ENCODE peak calls at places on chromosome 14, in five cellular contexts. One of them, this sample, is unnamed.

GRCh38 chr14:74620497-74620921 is 8.5 kb upstream of the LTBP2 start:
- DNase-seq in mesendoderm: peak
- DNase-seq in H9: no peak
- DNase-seq in H1: no peak
- DNase-seq in IMR-90: peak
- DNase-seq in this sample: peak

GRCh38 chr14:71610797-71611196 is 321.4 kb upstream of the RGS6 start:
- DNase-seq in H1: no peak
- DNase-seq in H9: no peak
- DNase-seq in mesendoderm: no peak
- DNase-seq in IMR-90: no peak
- DNase-seq in this sample: no peak

GRCh38 chr14:74988131-74988530 is 14.6 kb upstream of the EIF2B2 start:
- DNase-seq in H9: no peak
- DNase-seq in IMR-90: peak
- DNase-seq in H1: no peak
- DNase-seq in mesendoderm: peak
- DNase-seq in this sample: peak

GRCh38 chr14:25396128-25396527 is 346.2 kb upstream of the STXBP6 start:
- DNase-seq in H9: no peak
- DNase-seq in H1: no peak
- DNase-seq in IMR-90: no peak
- DNase-seq in mesendoderm: no peak
- DNase-seq in this sample: no peak

GRCh38 chr14:95531473-95531872 is 3.4 kb upstream of the GLRX5 start:
- DNase-seq in H9: no peak
- DNase-seq in IMR-90: peak
- DNase-seq in H1: no peak
- DNase-seq in mesendoderm: no peak
- DNase-seq in this sample: peak

GRCh38 chr14:59464651-59465569 is at the start of gene GPR135:
- DNase-seq in IMR-90: peak
- DNase-seq in H9: peak
- DNase-seq in mesendoderm: peak
- DNase-seq in H1: peak
- DNase-seq in this sample: peak

GRCh38 chr14:35632276-35633071 is 98.5 kb downstream of the INSM2 start:
- DNase-seq in mesendoderm: no peak
- DNase-seq in H9: no peak
- DNase-seq in IMR-90: peak
- DNase-seq in H1: no peak
- DNase-seq in this sample: peak

GRCh38 chr14:78997811-78998210 is 827.6 kb downstream of the NRXN3 start:
- DNase-seq in H1: no peak
- DNase-seq in H9: no peak
- DNase-seq in mesendoderm: no peak
- DNase-seq in IMR-90: peak
- DNase-seq in this sample: peak

GRCh38 chr14:25034803-25035681 is 14.9 kb downstream of the STXBP6 start:
- DNase-seq in mesendoderm: no peak
- DNase-seq in H9: no peak
- DNase-seq in IMR-90: no peak
- DNase-seq in H1: no peak
- DNase-seq in this sample: no peak

GRCh38 chr14:76687611-76688372 is 73.5 kb upstream of the VASH1 start:
- DNase-seq in H9: no peak
- DNase-seq in mesendoderm: no peak
- DNase-seq in H1: peak
- DNase-seq in IMR-90: no peak
- DNase-seq in this sample: no peak

GRCh38 chr14:96858643-96859042 is 61.5 kb downstream of the VRK1 start:
- DNase-seq in mesendoderm: no peak
- DNase-seq in H9: no peak
- DNase-seq in H1: no peak
- DNase-seq in IMR-90: no peak
- DNase-seq in this sample: no peak

GRCh38 chr14:65847065-65847847 is 434.7 kb downstream of the FUT8 start:
- DNase-seq in IMR-90: no peak
- DNase-seq in H1: no peak
- DNase-seq in H9: no peak
- DNase-seq in mesendoderm: no peak
- DNase-seq in this sample: no peak

GRCh38 chr14:69154779-69155178 is 1.9 kb upstream of the DCAF5 start:
- DNase-seq in H1: no peak
- DNase-seq in mesendoderm: peak
- DNase-seq in IMR-90: no peak
- DNase-seq in H9: no peak
- DNase-seq in this sample: peak

GRCh38 chr14:69138189-69138535 is 14.8 kb downstream of the DCAF5 start:
- DNase-seq in H1: no peak
- DNase-seq in IMR-90: peak
- DNase-seq in H9: no peak
- DNase-seq in mesendoderm: peak
- DNase-seq in this sample: peak

GRCh38 chr14:75711796-75712211 is 50.8 kb downstream of the TTLL5 start:
- DNase-seq in IMR-90: peak
- DNase-seq in mesendoderm: peak
- DNase-seq in H9: peak
- DNase-seq in H1: peak
- DNase-seq in this sample: peak

GRCh38 chr14:56760164-56760914 is 49.9 kb downstream of the OTX2 start:
- DNase-seq in H1: no peak
- DNase-seq in H9: no peak
- DNase-seq in mesendoderm: no peak
- DNase-seq in IMR-90: no peak
- DNase-seq in this sample: no peak

GRCh38 chr14:21428930-21429329 is 27.0 kb downstream of the CHD8 start:
- DNase-seq in IMR-90: no peak
- DNase-seq in H9: no peak
- DNase-seq in H1: no peak
- DNase-seq in mesendoderm: no peak
- DNase-seq in this sample: no peak

GRCh38 chr14:32217301-32217700 is 14.2 kb upstream of the RNU6-8 start:
- DNase-seq in mesendoderm: no peak
- DNase-seq in H9: no peak
- DNase-seq in H1: no peak
- DNase-seq in IMR-90: no peak
- DNase-seq in this sample: no peak

GRCh38 chr14:77053046-77053841 is 24.7 kb upstream of the IRF2BPL start:
- DNase-seq in H9: peak
- DNase-seq in mesendoderm: peak
- DNase-seq in IMR-90: peak
- DNase-seq in H1: peak
- DNase-seq in this sample: peak

GRCh38 chr14:39268393-39268792 is 34.7 kb downstream of the MIA2 start:
- DNase-seq in H1: no peak
- DNase-seq in mesendoderm: peak
- DNase-seq in H9: no peak
- DNase-seq in IMR-90: peak
- DNase-seq in this sample: peak

GRCh38 chr14:84482256-84483071 is 1047.5 kb upstream of the FLRT2 start:
- DNase-seq in mesendoderm: no peak
- DNase-seq in IMR-90: peak
- DNase-seq in H9: no peak
- DNase-seq in H1: no peak
- DNase-seq in this sample: peak

GRCh38 chr14:55314449-55314848 is 43.2 kb downstream of the FBXO34 start:
- DNase-seq in mesendoderm: no peak
- DNase-seq in IMR-90: no peak
- DNase-seq in H9: no peak
- DNase-seq in H1: no peak
- DNase-seq in this sample: no peak

GRCh38 chr14:102528441-102529170 is 19.0 kb upstream of the ANKRD9 start:
- DNase-seq in IMR-90: no peak
- DNase-seq in mesendoderm: no peak
- DNase-seq in H9: no peak
- DNase-seq in H1: no peak
- DNase-seq in this sample: no peak

GRCh38 chr14:102524451-102525212 is 15.1 kb upstream of the ANKRD9 start:
- DNase-seq in IMR-90: peak
- DNase-seq in H9: peak
- DNase-seq in H1: peak
- DNase-seq in mesendoderm: peak
- DNase-seq in this sample: peak

GRCh38 chr14:102525213-102526143 is 15.9 kb upstream of the ANKRD9 start:
- DNase-seq in H9: no peak
- DNase-seq in IMR-90: peak
- DNase-seq in mesendoderm: no peak
- DNase-seq in H1: no peak
- DNase-seq in this sample: peak

GRCh38 chr14:102530828-102531478 is 21.4 kb upstream of the ANKRD9 start:
- DNase-seq in IMR-90: no peak
- DNase-seq in H9: no peak
- DNase-seq in H1: no peak
- DNase-seq in mesendoderm: no peak
- DNase-seq in this sample: no peak

GRCh38 chr14:102527255-102528232 is 18.0 kb upstream of the ANKRD9 start:
- DNase-seq in H9: no peak
- DNase-seq in mesendoderm: no peak
- DNase-seq in IMR-90: no peak
- DNase-seq in H1: no peak
- DNase-seq in this sample: no peak
- H4K8ac ChIP-seq in H9: no peak
- H4K8ac ChIP-seq in mesendoderm: no peak
- H4K8ac ChIP-seq in IMR-90: no peak
- H4K8ac ChIP-seq in H1: no peak
- H4K8ac ChIP-seq in this sample: no peak

GRCh38 chr14:100790785-100791667 is 34.9 kb upstream of the MEG3 start:
- DNase-seq in IMR-90: peak
- DNase-seq in H1: no peak
- DNase-seq in H9: no peak
- DNase-seq in mesendoderm: no peak
- DNase-seq in this sample: peak
- H4K8ac ChIP-seq in IMR-90: no peak
- H4K8ac ChIP-seq in H1: no peak
- H4K8ac ChIP-seq in H9: no peak
- H4K8ac ChIP-seq in mesendoderm: no peak
- H4K8ac ChIP-seq in this sample: peak

GRCh38 chr14:90512332-90512951 is 115.6 kb downstream of the CALM1 start:
- DNase-seq in H9: no peak
- DNase-seq in IMR-90: no peak
- DNase-seq in mesendoderm: no peak
- DNase-seq in H1: no peak
- DNase-seq in this sample: no peak
- H4K8ac ChIP-seq in H9: no peak
- H4K8ac ChIP-seq in IMR-90: no peak
- H4K8ac ChIP-seq in mesendoderm: no peak
- H4K8ac ChIP-seq in H1: peak
- H4K8ac ChIP-seq in this sample: no peak

DNA sequence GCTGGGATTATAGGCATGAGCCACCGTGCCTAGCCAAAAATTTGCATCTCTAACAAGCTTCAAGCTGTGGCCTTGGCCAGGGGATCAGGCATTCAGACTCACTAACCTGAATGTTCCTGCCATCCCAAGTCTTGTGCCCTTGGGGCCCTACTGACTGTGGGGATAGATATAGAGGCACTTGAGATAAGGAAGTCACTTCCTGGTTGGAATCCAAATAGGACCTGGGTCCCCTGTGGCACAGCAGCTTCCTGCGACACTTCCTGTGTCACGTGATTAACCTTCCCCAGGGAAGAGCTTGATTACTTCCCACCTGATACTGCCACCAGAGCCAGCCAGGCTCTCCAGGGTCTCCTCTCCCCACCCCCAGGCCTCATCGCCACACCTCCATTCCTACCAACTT is 128.2 kb downstream of the BCL11B start:
- DNase-seq in mesendoderm: peak
- DNase-seq in H1: no peak
- DNase-seq in H9: peak
- DNase-seq in IMR-90: no peak
- DNase-seq in this sample: no peak
- H4K8ac ChIP-seq in mesendoderm: no peak
- H4K8ac ChIP-seq in H1: no peak
- H4K8ac ChIP-seq in H9: no peak
- H4K8ac ChIP-seq in IMR-90: no peak
- H4K8ac ChIP-seq in this sample: no peak

GRCh38 chr14:58200480-58200841 is 512 bp downstream of the ACTR10 start:
- DNase-seq in mesendoderm: no peak
- DNase-seq in H9: no peak
- DNase-seq in H1: no peak
- DNase-seq in IMR-90: peak
- DNase-seq in this sample: no peak
- H4K8ac ChIP-seq in mesendoderm: no peak
- H4K8ac ChIP-seq in H9: no peak
- H4K8ac ChIP-seq in H1: peak
- H4K8ac ChIP-seq in IMR-90: peak
- H4K8ac ChIP-seq in this sample: peak

GRCh38 chr14:105399441-105399775 is 1.1 kb downstream of the TEX22 start:
- DNase-seq in H9: no peak
- DNase-seq in H1: no peak
- DNase-seq in IMR-90: no peak
- DNase-seq in mesendoderm: no peak
- DNase-seq in this sample: no peak
- H4K8ac ChIP-seq in H9: no peak
- H4K8ac ChIP-seq in H1: no peak
- H4K8ac ChIP-seq in IMR-90: no peak
- H4K8ac ChIP-seq in mesendoderm: peak
- H4K8ac ChIP-seq in this sample: no peak

This sample was measured in mesenchymal stem cell.